ENCODE peak calls at places on chromosomes 11 and 22, in eight cellular contexts. One of them, this sample, is unnamed. For H3K4me1 and H3K27me3, the result is how much of the 10 kb centered on the place peaks cover.

GRCh38 chr22:41367680-41368542 is 13.8 kb upstream of the TEF start:
- DNase-seq in MM.1S: no peak
- DNase-seq in small intestine: no peak
- DNase-seq in right cardiac atrium: peak
- DNase-seq in breast epithelium: peak
- DNase-seq in right atrium auricular region: peak
- DNase-seq in CD4-positive, alpha-beta memory T cell: no peak
- DNase-seq in fibroblast of lung: peak
- DNase-seq in this sample: peak

GRCh38 chr22:37525073-37525745 is 6.0 kb upstream of the CARD10 start:
- DNase-seq in fibroblast of lung: peak
- DNase-seq in MM.1S: no peak
- DNase-seq in right atrium auricular region: no peak
- DNase-seq in breast epithelium: peak
- DNase-seq in CD4-positive, alpha-beta memory T cell: no peak
- DNase-seq in small intestine: no peak
- DNase-seq in right cardiac atrium: no peak
- DNase-seq in this sample: no peak

GRCh38 chr22:31604137-31604705 is 57.8 kb downstream of the PISD start:
- DNase-seq in right cardiac atrium: no peak
- DNase-seq in CD4-positive, alpha-beta memory T cell: no peak
- DNase-seq in MM.1S: no peak
- DNase-seq in breast epithelium: no peak
- DNase-seq in fibroblast of lung: no peak
- DNase-seq in small intestine: no peak
- DNase-seq in right atrium auricular region: no peak
- DNase-seq in this sample: peak

GRCh38 chr22:40482391-40482790 is 112.0 kb downstream of the SGSM3 start:
- DNase-seq in MM.1S: no peak
- DNase-seq in CD4-positive, alpha-beta memory T cell: no peak
- DNase-seq in small intestine: peak
- DNase-seq in breast epithelium: no peak
- DNase-seq in right cardiac atrium: no peak
- DNase-seq in fibroblast of lung: no peak
- DNase-seq in right atrium auricular region: no peak
- DNase-seq in this sample: no peak

GRCh38 chr11:133947298-133947905 is 9.4 kb downstream of the IGSF9B start:
- DNase-seq in small intestine: no peak
- DNase-seq in fibroblast of lung: peak
- DNase-seq in CD4-positive, alpha-beta memory T cell: peak
- DNase-seq in right atrium auricular region: no peak
- DNase-seq in right cardiac atrium: peak
- DNase-seq in MM.1S: no peak
- DNase-seq in breast epithelium: no peak
- DNase-seq in this sample: no peak

GRCh38 chr11:721913-722811 is 16.1 kb downstream of the EPS8L2 start:
- DNase-seq in small intestine: peak
- DNase-seq in right cardiac atrium: no peak
- DNase-seq in breast epithelium: no peak
- DNase-seq in fibroblast of lung: no peak
- DNase-seq in MM.1S: peak
- DNase-seq in CD4-positive, alpha-beta memory T cell: peak
- DNase-seq in right atrium auricular region: no peak
- DNase-seq in this sample: peak

GRCh38 chr11:106961518-106961917 is 56.8 kb downstream of the GUCY1A2 start:
- DNase-seq in right atrium auricular region: no peak
- DNase-seq in right cardiac atrium: no peak
- DNase-seq in fibroblast of lung: peak
- DNase-seq in MM.1S: no peak
- DNase-seq in breast epithelium: no peak
- DNase-seq in CD4-positive, alpha-beta memory T cell: no peak
- DNase-seq in small intestine: no peak
- DNase-seq in this sample: no peak

GRCh38 chr22:29716814-29717213 is 3.0 kb upstream of the CABP7 start:
- DNase-seq in MM.1S: peak
- DNase-seq in right atrium auricular region: no peak
- DNase-seq in small intestine: peak
- DNase-seq in breast epithelium: peak
- DNase-seq in CD4-positive, alpha-beta memory T cell: no peak
- DNase-seq in fibroblast of lung: peak
- DNase-seq in right cardiac atrium: peak
- DNase-seq in this sample: peak

GRCh38 chr11:108035690-108036089 is 27.0 kb downstream of the CUL5 start:
- DNase-seq in MM.1S: no peak
- DNase-seq in right atrium auricular region: no peak
- DNase-seq in right cardiac atrium: no peak
- DNase-seq in fibroblast of lung: peak
- DNase-seq in breast epithelium: no peak
- DNase-seq in small intestine: no peak
- DNase-seq in CD4-positive, alpha-beta memory T cell: no peak
- DNase-seq in this sample: no peak

DNA sequence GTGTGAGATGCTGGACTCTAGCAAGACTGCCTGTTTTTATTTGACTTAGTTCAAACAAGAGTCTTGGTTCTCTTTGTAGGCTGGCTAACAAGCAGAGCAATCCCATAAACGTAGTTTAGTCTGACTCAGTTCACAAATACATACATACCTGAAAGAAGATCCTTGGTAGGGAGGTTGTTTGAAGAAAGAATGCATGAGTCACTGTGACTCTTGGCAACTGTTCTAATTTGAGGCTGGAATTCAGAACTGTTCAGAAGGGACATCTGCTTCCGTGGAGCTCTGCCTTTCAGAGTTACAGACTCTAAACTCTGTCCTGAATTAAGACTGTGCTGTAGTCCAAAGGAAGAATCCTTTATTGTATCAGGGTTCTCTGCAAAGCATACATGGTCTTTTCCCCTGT is 32.2 kb downstream of the C2CD3 start:
- DNase-seq in small intestine: peak
- DNase-seq in breast epithelium: peak
- DNase-seq in MM.1S: no peak
- DNase-seq in right cardiac atrium: no peak
- DNase-seq in right atrium auricular region: no peak
- DNase-seq in CD4-positive, alpha-beta memory T cell: no peak
- DNase-seq in fibroblast of lung: peak
- DNase-seq in this sample: no peak
- H3K4me1 ChIP-seq in small intestine: under half
- H3K4me1 ChIP-seq in breast epithelium: under half
- H3K4me1 ChIP-seq in MM.1S: under half
- H3K4me1 ChIP-seq in right cardiac atrium: under half
- H3K4me1 ChIP-seq in right atrium auricular region: under half
- H3K4me1 ChIP-seq in CD4-positive, alpha-beta memory T cell: under half
- H3K4me1 ChIP-seq in fibroblast of lung: under half
- H3K4me1 ChIP-seq in this sample: under half

GRCh38 chr11:62546937-62547625 is 475 bp upstream of the AHNAK start:
- DNase-seq in MM.1S: no peak
- DNase-seq in right atrium auricular region: no peak
- DNase-seq in small intestine: peak
- DNase-seq in fibroblast of lung: peak
- DNase-seq in breast epithelium: peak
- DNase-seq in right cardiac atrium: peak
- DNase-seq in CD4-positive, alpha-beta memory T cell: no peak
- DNase-seq in this sample: no peak
- H3K27me3 ChIP-seq in MM.1S: under half
- H3K27me3 ChIP-seq in right atrium auricular region: under half
- H3K27me3 ChIP-seq in small intestine: under half
- H3K27me3 ChIP-seq in fibroblast of lung: under half
- H3K27me3 ChIP-seq in breast epithelium: under half
- H3K27me3 ChIP-seq in right cardiac atrium: under half
- H3K27me3 ChIP-seq in CD4-positive, alpha-beta memory T cell: under half
- H3K27me3 ChIP-seq in this sample: under half

DNA sequence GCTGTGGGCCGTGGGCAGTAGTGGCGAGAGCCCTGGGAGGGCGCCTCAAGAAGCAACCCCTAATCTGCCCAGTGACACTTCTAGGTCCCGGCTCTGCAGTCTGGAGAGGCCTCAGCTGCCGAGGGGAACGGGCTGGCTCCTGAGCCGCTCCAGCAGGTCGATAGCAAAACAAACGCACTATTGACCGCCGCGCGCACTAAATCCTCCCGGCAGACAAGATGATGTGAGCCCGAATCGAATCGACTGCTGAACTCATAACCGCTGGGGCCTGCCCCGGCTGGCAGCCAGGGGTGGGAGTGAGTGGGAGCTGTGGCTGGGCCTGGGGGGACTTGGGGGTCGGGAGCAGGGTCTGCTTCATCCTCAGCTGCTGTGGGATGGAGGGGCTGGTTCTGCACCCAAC is 36.1 kb downstream of the FLRT1 start:
- DNase-seq in CD4-positive, alpha-beta memory T cell: no peak
- DNase-seq in right cardiac atrium: no peak
- DNase-seq in breast epithelium: no peak
- DNase-seq in small intestine: no peak
- DNase-seq in fibroblast of lung: no peak
- DNase-seq in MM.1S: no peak
- DNase-seq in right atrium auricular region: no peak
- DNase-seq in this sample: no peak
- H3K4me1 ChIP-seq in CD4-positive, alpha-beta memory T cell: under half
- H3K4me1 ChIP-seq in right cardiac atrium: under half
- H3K4me1 ChIP-seq in breast epithelium: under half
- H3K4me1 ChIP-seq in small intestine: under half
- H3K4me1 ChIP-seq in fibroblast of lung: under half
- H3K4me1 ChIP-seq in MM.1S: under half
- H3K4me1 ChIP-seq in right atrium auricular region: under half
- H3K4me1 ChIP-seq in this sample: under half

DNA sequence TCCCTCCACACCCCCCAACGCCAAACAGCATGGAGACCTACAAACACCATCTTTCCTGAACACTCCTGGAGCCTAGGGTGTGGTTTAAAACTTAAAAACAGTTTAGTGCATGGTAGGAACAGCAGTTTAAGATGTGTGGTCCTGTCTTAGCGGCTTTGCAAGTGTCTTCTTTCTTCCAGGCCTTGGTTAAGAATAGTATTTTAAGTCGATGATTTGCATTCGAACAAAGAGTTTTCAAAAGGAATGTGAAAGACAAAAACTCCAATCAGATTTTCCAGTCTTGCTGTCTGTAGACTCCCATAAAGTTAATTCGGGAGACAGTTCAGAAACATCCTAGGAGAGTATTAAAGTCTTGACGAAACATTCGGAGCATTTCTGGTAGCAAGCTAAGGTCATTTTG is 3.7 kb downstream of the FGF4 start:
- DNase-seq in right cardiac atrium: no peak
- DNase-seq in MM.1S: no peak
- DNase-seq in small intestine: no peak
- DNase-seq in right atrium auricular region: no peak
- DNase-seq in fibroblast of lung: no peak
- DNase-seq in CD4-positive, alpha-beta memory T cell: no peak
- DNase-seq in breast epithelium: no peak
- DNase-seq in this sample: no peak
- H3K27me3 ChIP-seq in right cardiac atrium: under half
- H3K27me3 ChIP-seq in MM.1S: half or more
- H3K27me3 ChIP-seq in small intestine: under half
- H3K27me3 ChIP-seq in right atrium auricular region: under half
- H3K27me3 ChIP-seq in fibroblast of lung: under half
- H3K27me3 ChIP-seq in CD4-positive, alpha-beta memory T cell: under half
- H3K27me3 ChIP-seq in breast epithelium: half or more
- H3K27me3 ChIP-seq in this sample: half or more

DNA sequence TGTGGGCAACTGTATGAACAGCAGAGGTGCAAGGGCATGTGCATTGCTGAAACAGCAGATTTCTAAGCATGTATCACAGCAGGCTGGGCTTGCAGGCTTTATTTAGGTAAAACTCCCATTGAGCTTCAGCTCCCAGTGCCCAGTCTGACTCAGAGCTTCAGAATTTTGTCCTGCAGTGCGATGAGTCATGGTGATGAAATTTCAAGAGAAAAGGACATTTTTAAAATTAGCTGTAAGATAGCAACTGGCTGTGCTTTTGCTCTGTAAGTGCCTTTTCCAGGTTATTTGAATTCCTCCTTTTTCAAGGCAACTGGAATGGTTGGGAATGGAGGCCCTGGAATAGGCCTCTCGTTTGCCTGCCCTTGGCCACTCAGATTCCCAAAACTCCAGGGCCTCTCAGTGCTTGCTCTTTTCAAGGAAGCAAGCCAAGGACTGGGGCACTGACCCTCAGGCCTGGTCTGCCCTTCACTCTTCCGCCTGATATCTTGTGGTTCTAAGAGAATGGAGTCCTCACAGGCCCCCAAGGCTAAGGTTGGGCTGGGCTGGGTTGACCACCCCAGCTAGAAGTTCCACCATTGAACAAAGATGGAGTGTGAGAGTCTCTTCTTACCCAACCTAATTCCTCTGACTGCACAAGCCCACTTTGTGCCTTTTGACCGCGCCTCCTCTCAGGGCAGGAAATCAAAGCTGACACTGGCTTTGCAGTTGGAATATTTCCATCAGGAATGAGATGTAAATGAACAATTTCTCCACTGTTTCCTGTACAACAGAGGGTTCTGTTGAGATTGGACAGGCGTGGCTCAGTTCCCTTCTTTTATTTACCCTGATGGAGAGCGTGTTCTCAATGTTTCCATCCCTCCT is 59.5 kb upstream of the PRSS23 start:
- DNase-seq in fibroblast of lung: peak
- DNase-seq in right cardiac atrium: peak
- DNase-seq in MM.1S: no peak
- DNase-seq in breast epithelium: peak
- DNase-seq in small intestine: no peak
- DNase-seq in CD4-positive, alpha-beta memory T cell: no peak
- DNase-seq in right atrium auricular region: peak
- DNase-seq in this sample: no peak
- H3K4me1 ChIP-seq in fibroblast of lung: half or more
- H3K4me1 ChIP-seq in right cardiac atrium: under half
- H3K4me1 ChIP-seq in MM.1S: under half
- H3K4me1 ChIP-seq in breast epithelium: under half
- H3K4me1 ChIP-seq in small intestine: under half
- H3K4me1 ChIP-seq in CD4-positive, alpha-beta memory T cell: under half
- H3K4me1 ChIP-seq in right atrium auricular region: under half
- H3K4me1 ChIP-seq in this sample: under half